ENCODE peak calls at places on chromosomes 3 and 15, in four cellular contexts. V, S, Q and D are unnamed samples.

GRCh38 chr3:63228677-63229076 is 49.4 kb upstream of the SYNPR start:
- DNase-seq in V (peak; percentile 81), S (no peak), Q (no peak), D (no peak)

GRCh38 chr15:100332721-100333120 is 9.1 kb downstream of the ADAMTS17 start:
- DNase-seq in V (no peak), S (no peak), Q (no peak), D (no peak)

GRCh38 chr3:60475096-60475495 is 776.2 kb downstream of the FHIT start:
- DNase-seq in V (no peak), S (no peak), Q (no peak), D (no peak)

GRCh38 chr3:196192036-196193001 is 18.9 kb downstream of the ZDHHC19 start:
- DNase-seq in V (no peak), S (no peak), Q (peak; percentile 77), D (no peak)

GRCh38 chr15:82100116-82100795 is 54.4 kb upstream of the MEX3B start:
- DNase-seq in V (peak; percentile 31), S (no peak), Q (no peak), D (no peak)

GRCh38 chr3:101865751-101866509 is 16.6 kb downstream of the NFKBIZ start:
- DNase-seq in V (no peak), S (no peak), Q (no peak), D (no peak)

GRCh38 chr3:65995030-65995429 is 43.7 kb downstream of the MAGI1 start:
- DNase-seq in V (peak; percentile 75), S (no peak), Q (no peak), D (no peak)

GRCh38 chr3:196631655-196632032 is 7.8 kb upstream of the NRROS start:
- DNase-seq in V (peak; percentile 51), S (no peak), Q (no peak), D (no peak)

GRCh38 chr3:156600834-156601233 is 45.9 kb upstream of the SSR3 start:
- DNase-seq in V (no peak), S (no peak), Q (no peak), D (no peak)

GRCh38 chr3:59818033-59818936 is 768.5 kb upstream of the CFAP20DC start:
- DNase-seq in V (peak; percentile 99), S (peak; percentile 83), Q (peak; percentile 88), D (peak; percentile 70)

GRCh38 chr3:37969601-37970100 is 20.9 kb upstream of the VILL start:
- DNase-seq in V (no peak), S (no peak), Q (no peak), D (no peak)

GRCh38 chr3:158742861-158743260 is 10.6 kb upstream of the RARRES1 start:
- DNase-seq in V (peak; percentile 49), S (no peak), Q (no peak), D (no peak)

GRCh38 chr3:159082514-159082913 is 280.7 kb downstream of the MFSD1 start:
- DNase-seq in V (peak; percentile 79), S (no peak), Q (no peak), D (no peak)

GRCh38 chr15:51318382-51319150 is 19.8 kb downstream of the CYP19A1 start:
- DNase-seq in V (peak; percentile 61), S (no peak), Q (no peak), D (no peak)

GRCh38 chr3:159762981-159763465 is 225.6 kb upstream of the IL12A start:
- DNase-seq in V (peak; percentile 95), S (peak; percentile 82), Q (peak; percentile 76), D (no peak)

GRCh38 chr3:191328383-191328962 is 721 bp upstream of the CCDC50 start:
- DNase-seq in V (no peak), S (no peak), Q (no peak), D (no peak)

GRCh38 chr15:70252056-70252935 is 154.6 kb upstream of the TLE3 start:
- DNase-seq in V (no peak), S (peak; percentile 15), Q (peak; percentile 29), D (no peak)

GRCh38 chr3:71723452-71724170 is 1.6 kb downstream of the EIF4E3 start:
- DNase-seq in V (no peak), S (no peak), Q (no peak), D (no peak)

GRCh38 chr3:71724171-71724453 is 1.1 kb downstream of the EIF4E3 start:
- DNase-seq in V (no peak), S (no peak), Q (no peak), D (no peak)

GRCh38 chr3:71726106-71726505 is 904 bp upstream of the EIF4E3 start:
- DNase-seq in V (no peak), S (no peak), Q (no peak), D (no peak)

GRCh38 chr3:71725279-71725991 is at the start of gene EIF4E3:
- DNase-seq in V (peak; percentile 79), S (peak; percentile 31), Q (peak; percentile 60), D (no peak)

GRCh38 chr3:71724584-71725278 is 471 bp downstream of the EIF4E3 start:
- DNase-seq in V (peak; percentile 60), S (peak; percentile 31), Q (peak; percentile 86), D (no peak)
- H3K27ac ChIP-seq in V (no peak overlapping the region), S (peak overlapping the region; percentile 86), Q (peak overlapping the region; percentile 82), D (no peak overlapping the region)

DNA sequence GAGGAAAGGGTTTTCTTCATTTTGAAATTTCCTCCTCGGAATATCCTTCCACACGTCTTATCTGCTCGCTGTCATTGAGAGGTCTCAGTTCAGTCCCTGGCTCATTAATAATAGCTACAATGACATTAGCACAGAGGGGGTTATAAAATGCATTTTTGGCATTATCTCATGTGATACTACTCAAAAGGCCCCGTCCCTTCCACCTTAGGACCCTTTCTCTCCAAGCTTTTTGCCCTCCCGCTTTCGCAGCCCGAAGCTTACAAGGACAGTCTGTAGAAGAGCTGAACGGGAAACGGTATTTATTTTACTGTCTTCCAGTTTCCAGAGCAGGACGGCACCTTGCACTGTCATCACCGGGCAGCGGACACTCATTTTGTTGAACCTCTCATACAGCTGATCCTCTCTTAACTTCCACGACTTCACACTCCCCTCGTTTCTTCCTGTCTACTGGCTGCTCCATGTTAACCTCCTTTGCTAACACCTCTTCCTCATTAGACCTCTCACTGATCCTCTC is 5.6 kb upstream of the PLEKHO2 start:
- DNase-seq in V (no peak), S (no peak), Q (no peak), D (no peak)
- H3K27ac ChIP-seq in V (no peak overlapping the region), S (peak overlapping the region; percentile 70), Q (peak overlapping the region; percentile 53), D (no peak overlapping the region)

GRCh38 chr15:80502782-80503181 is 98.6 kb downstream of the ARNT2 start:
- DNase-seq in V (no peak), S (no peak), Q (no peak), D (no peak)
- H3K27ac ChIP-seq in V (no peak overlapping the region), S (peak overlapping the region; percentile 18), Q (no peak overlapping the region), D (no peak overlapping the region)

GRCh38 chr3:49016414-49017228 is 1.8 kb downstream of the DALRD3 start:
- DNase-seq in V (no peak), S (no peak), Q (no peak), D (no peak)

GRCh38 chr3:49017646-49017977 is 768 bp downstream of the DALRD3 start:
- DNase-seq in V (peak; percentile 54), S (no peak), Q (no peak), D (no peak)

GRCh38 chr3:49018707-49019006 is 277 bp upstream of the DALRD3 start:
- DNase-seq in V (no peak), S (no peak), Q (no peak), D (no peak)

GRCh38 chr3:49017978-49018706 is at the start of gene DALRD3:
- DNase-seq in V (peak; percentile 88), S (peak; percentile 61), Q (peak; percentile 79), D (no peak)

DNA sequence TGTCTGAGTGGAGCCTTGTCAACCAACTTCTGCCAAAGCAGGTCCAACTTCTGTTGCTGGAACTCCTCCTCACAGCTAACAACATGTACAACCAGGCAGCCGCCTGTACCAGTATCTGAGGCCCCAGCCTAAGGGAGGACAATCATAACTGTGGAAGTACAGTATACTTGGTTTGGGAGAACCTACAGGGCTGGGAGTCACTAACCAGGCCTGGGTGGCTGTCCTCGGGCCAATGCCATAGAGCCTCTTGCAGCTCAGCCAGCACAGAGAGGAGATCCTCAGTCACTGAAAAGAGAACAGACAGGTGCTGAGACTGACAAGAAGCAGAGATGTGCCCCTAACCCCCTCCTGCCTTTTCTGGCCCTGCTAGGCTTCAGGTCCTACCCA is 1.2 kb downstream of the DALRD3 start:
- DNase-seq in V (peak; percentile 27), S (no peak), Q (no peak), D (no peak)
- H3K27ac ChIP-seq in V (peak overlapping the region; percentile 78), S (no peak overlapping the region), Q (no peak overlapping the region), D (peak overlapping the region; percentile 98)

GRCh38 chr15:35705885-35706590 is 160.1 kb upstream of the DPH6 start:
- DNase-seq in V (peak; percentile 46), S (no peak), Q (no peak), D (no peak)

GRCh38 chr15:35701402-35702046 is 155.6 kb upstream of the DPH6 start:
- DNase-seq in V (no peak), S (no peak), Q (no peak), D (no peak)

GRCh38 chr15:35702946-35703495 is 157.1 kb upstream of the DPH6 start:
- DNase-seq in V (no peak), S (no peak), Q (no peak), D (no peak)

DNA sequence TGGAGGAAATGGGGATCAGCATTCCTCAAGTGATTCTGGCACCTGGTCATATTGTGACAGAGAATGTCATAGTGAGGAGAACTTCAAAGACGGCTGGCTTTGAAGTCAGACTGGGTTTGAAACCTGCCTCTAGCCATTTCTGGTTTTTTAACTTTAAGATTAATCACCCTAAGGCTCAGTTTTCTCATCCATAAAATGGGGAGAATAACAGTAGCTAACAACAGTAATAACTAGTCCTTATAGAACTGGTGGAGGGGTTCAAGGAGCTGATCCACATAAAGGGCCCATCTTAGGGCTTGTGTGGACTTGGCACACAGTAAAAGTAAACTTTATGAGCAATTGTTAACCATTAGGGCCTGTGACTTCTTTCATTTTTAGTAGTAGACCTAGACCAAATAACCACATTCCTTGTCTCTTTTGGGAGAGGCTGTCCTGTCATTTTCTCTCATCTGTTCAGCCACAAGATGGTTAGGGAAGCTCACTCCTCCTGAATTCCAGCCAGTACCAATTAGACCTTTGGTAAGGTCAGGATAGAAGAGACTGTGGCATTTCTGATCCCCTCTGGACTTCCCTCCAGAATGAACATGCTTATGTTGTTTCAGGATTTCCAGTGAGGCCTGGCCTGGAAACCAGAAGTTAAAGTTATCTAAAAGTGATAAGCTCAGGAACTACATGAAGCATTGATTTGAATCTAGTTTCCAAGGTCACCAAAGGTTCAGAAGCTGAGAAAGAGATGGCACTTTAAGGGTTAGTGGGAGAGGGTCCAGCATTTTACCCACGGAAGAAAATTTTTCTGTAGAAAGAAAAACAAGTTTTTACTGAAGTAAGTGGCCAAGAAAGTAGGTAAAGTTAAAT is 159.3 kb upstream of the DPH6 start:
- DNase-seq in V (no peak), S (no peak), Q (no peak), D (no peak)
- H3K27ac ChIP-seq in V (no peak overlapping the region), S (peak overlapping the region; percentile 57), Q (peak overlapping the region; percentile 50), D (no peak overlapping the region)

GRCh38 chr3:149552700-149553099 is 78.2 kb downstream of the TM4SF4 start:
- DNase-seq in V (no peak), S (no peak), Q (no peak), D (no peak)
- H3K27ac ChIP-seq in V (peak overlapping the region; percentile 93), S (peak overlapping the region; percentile 68), Q (no peak overlapping the region), D (no peak overlapping the region)